ENCODE peak calls at places on chromosomes 6 and 20, in ten cellular contexts. D, L, S, U, W, M, J, C, R and H are unnamed samples.

GRCh38 chr6:70421509-70421908 is 8.2 kb downstream of the FAM135A start:
- DNase-seq in C (no peak), W (no peak), U (no peak), R (no peak), M (no peak), L (no peak), S (no peak), D (no peak), J (no peak), H (no peak)

GRCh38 chr20:45944151-45944964 is 9.9 kb downstream of the PCIF1 start:
- DNase-seq in D (no peak), U (no peak), R (no peak), L (no peak), M (no peak), S (no peak), W (no peak), J (no peak), C (no peak), H (peak)

GRCh38 chr6:11744753-11745152 is 33.9 kb downstream of the ADTRP start:
- DNase-seq in R (no peak), M (no peak), U (no peak), C (no peak), S (peak), J (no peak), W (no peak), L (peak), D (no peak), H (no peak)

GRCh38 chr20:17722493-17723300 is 22.9 kb downstream of the BANF2 start:
- DNase-seq in S (no peak), L (no peak), D (no peak), J (no peak), C (no peak), U (no peak), R (no peak), M (no peak), W (no peak), H (no peak)

GRCh38 chr20:6976535-6976934 is 209.0 kb downstream of the BMP2 start:
- DNase-seq in M (no peak), S (peak), R (no peak), L (no peak), C (no peak), J (no peak), U (no peak), D (no peak), W (no peak), H (no peak)

GRCh38 chr6:111230351-111231077 is 143.2 kb downstream of the SLC16A10 start:
- DNase-seq in M (no peak), W (no peak), L (no peak), S (peak), U (no peak), J (no peak), R (no peak), C (no peak), D (no peak), H (no peak)

GRCh38 chr6:9523462-9523861 is 891.4 kb downstream of the TFAP2A start:
- DNase-seq in C (no peak), W (no peak), R (no peak), M (no peak), S (peak), U (no peak), D (no peak), J (no peak), L (no peak), H (no peak)

GRCh38 chr6:138393871-138394783 is 9.9 kb upstream of the HEBP2 start:
- DNase-seq in D (no peak), R (no peak), W (no peak), U (no peak), S (no peak), J (no peak), C (no peak), L (no peak), M (no peak), H (no peak)

GRCh38 chr6:107956586-107957164 is 1.3 kb downstream of the SEC63 start:
- DNase-seq in J (no peak), M (no peak), S (peak), W (no peak), R (no peak), U (no peak), C (peak), L (no peak), D (no peak), H (no peak)

GRCh38 chr6:170112583-170112860 is 178.4 kb downstream of the DLL1 start:
- DNase-seq in J (no peak), R (no peak), M (no peak), C (no peak), D (no peak), S (no peak), U (peak), L (no peak), W (no peak), H (no peak)

GRCh38 chr20:15065794-15066193 is 728.4 kb upstream of the FLRT3 start:
- DNase-seq in M (no peak), R (no peak), C (no peak), J (no peak), S (peak), D (no peak), U (no peak), W (no peak), L (no peak), H (no peak)

GRCh38 chr20:41138527-41139226 is 1.3 kb downstream of the PLCG1 start:
- DNase-seq in W (no peak), S (no peak), L (no peak), U (no peak), D (no peak), R (no peak), J (peak), M (peak), C (no peak), H (no peak)

GRCh38 chr6:139967497-139967896 is 593.0 kb upstream of the CITED2 start:
- DNase-seq in S (no peak), M (no peak), L (no peak), J (no peak), W (no peak), U (no peak), C (no peak), R (no peak), D (no peak), H (no peak)

GRCh38 chr6:170285482-170285881 is 5.4 kb downstream of the DLL1 start:
- DNase-seq in S (no peak), J (no peak), W (no peak), D (no peak), M (no peak), L (no peak), R (no peak), C (no peak), U (no peak), H (no peak)

GRCh38 chr20:32509639-32510066 is 75.5 kb downstream of the NOL4L start:
- DNase-seq in L (no peak), R (no peak), U (peak), C (peak), J (no peak), W (no peak), M (peak), S (no peak), D (no peak), H (no peak)

GRCh38 chr20:43840382-43841070 is 74.1 kb upstream of the TOX2 start:
- DNase-seq in J (peak), U (no peak), M (peak), S (no peak), C (no peak), R (peak), L (no peak), W (no peak), D (peak), H (peak)

GRCh38 chr20:33815671-33816070 is 4.5 kb downstream of the CHMP4B start:
- DNase-seq in J (no peak), R (no peak), D (no peak), C (no peak), U (no peak), M (no peak), L (no peak), W (no peak), S (no peak), H (no peak)

GRCh38 chr6:74182992-74183391 is 487.0 kb downstream of the CD109 start:
- DNase-seq in R (no peak), M (no peak), L (no peak), W (no peak), S (no peak), U (no peak), J (no peak), D (no peak), C (peak), H (no peak)

GRCh38 chr20:1666802-1667201 is 9.2 kb upstream of the SIRPG start:
- DNase-seq in L (no peak), R (no peak), S (no peak), M (peak), J (no peak), C (no peak), D (no peak), W (no peak), U (no peak), H (no peak)

GRCh38 chr6:36636687-36637418 is 41.7 kb upstream of the CDKN1A start:
- DNase-seq in L (no peak), D (no peak), U (no peak), C (no peak), R (no peak), W (no peak), M (no peak), S (no peak), J (no peak), H (no peak)

GRCh38 chr6:111988926-111989325 is 65.0 kb upstream of the CCN6 start:
- DNase-seq in C (no peak), S (no peak), J (no peak), W (no peak), D (no peak), M (no peak), R (no peak), U (no peak), L (no peak), H (no peak)

GRCh38 chr20:52411611-52412010 is 220.0 kb upstream of the ZFP64 start:
- DNase-seq in D (no peak), C (no peak), W (no peak), R (no peak), U (no peak), S (no peak), J (no peak), L (no peak), M (no peak), H (no peak)